ENCODE peak calls at places on chromosomes 3 and 15, in eight cellular contexts. I is OCI-LY7, H is HFF-Myc, U is tibial nerve, K is lung, X is cardiac fibroblast, M is sigmoid colon, J is GM10248. O is an unnamed sample.

GRCh38 chr15:78565951-78566774 is 843 bp downstream of the CHRNA5 start:
- DNase-seq in I (no peak), H (peak; percentile 2), U (peak; percentile 5), K (no peak), X (peak; percentile 13), M (no peak), J (peak; percentile 23), O (peak; percentile 30)

GRCh38 chr3:29871087-29871486 is 590.2 kb downstream of the RBMS3 start:
- DNase-seq in I (no peak), H (no peak), U (no peak), K (no peak), X (peak; percentile 8), M (no peak), J (no peak), O (no peak)

GRCh38 chr3:185549111-185549510 is 3.3 kb downstream of the LIPH start:
- DNase-seq in I (no peak), H (peak; percentile 91), U (peak; percentile 94), K (peak; percentile 72), X (peak; percentile 99), M (no peak), J (no peak), O (no peak)

GRCh38 chr15:96585634-96586386 is 255.3 kb downstream of the NR2F2 start:
- DNase-seq in I (no peak), H (no peak), U (no peak), K (no peak), X (peak; percentile 39), M (no peak), J (no peak), O (no peak)

GRCh38 chr3:128970741-128971048 is 23.2 kb downstream of the CFAP92 start:
- DNase-seq in I (no peak), H (no peak), U (no peak), K (no peak), X (no peak), M (no peak), J (no peak), O (no peak)

GRCh38 chr15:70488002-70488605 is 275.3 kb downstream of the UACA start:
- DNase-seq in I (peak; percentile 66), H (no peak), U (peak; percentile 86), K (peak; percentile 78), X (peak; percentile 82), M (peak; percentile 82), J (peak; percentile 73), O (peak; percentile 76)

GRCh38 chr15:78477295-78477694 is 30.1 kb upstream of the HYKK start:
- DNase-seq in I (no peak), H (no peak), U (no peak), K (no peak), X (no peak), M (no peak), J (no peak), O (no peak)

GRCh38 chr3:107942244-107942643 is 148.6 kb downstream of the CD47 start:
- DNase-seq in I (no peak), H (no peak), U (no peak), K (no peak), X (no peak), M (no peak), J (peak; percentile 13), O (peak; percentile 11)

GRCh38 chr15:27743638-27744037 is 355.5 kb downstream of the OCA2 start:
- DNase-seq in I (no peak), H (no peak), U (no peak), K (peak; percentile 18), X (no peak), M (no peak), J (no peak), O (no peak)

GRCh38 chr3:155229086-155229485 is 64.4 kb downstream of the STRIT1 start:
- DNase-seq in I (no peak), H (no peak), U (no peak), K (no peak), X (no peak), M (no peak), J (no peak), O (no peak)

GRCh38 chr3:13234155-13234505 is 160.9 kb upstream of the IQSEC1 start:
- DNase-seq in I (no peak), H (no peak), U (no peak), K (no peak), X (no peak), M (no peak), J (no peak), O (no peak)

GRCh38 chr3:139657434-139657833 is 20.3 kb downstream of the NMNAT3 start:
- DNase-seq in I (no peak), H (no peak), U (no peak), K (no peak), X (no peak), M (no peak), J (no peak), O (no peak)

GRCh38 chr15:84981711-84982300 is at the start of gene PDE8A:
- DNase-seq in I (peak; percentile 64), H (no peak), U (peak; percentile 16), K (no peak), X (peak; percentile 67), M (peak; percentile 76), J (peak; percentile 61), O (peak; percentile 70)

GRCh38 chr15:83115410-83115809 is 8.0 kb downstream of the TM6SF1 start:
- DNase-seq in I (no peak), H (no peak), U (no peak), K (no peak), X (no peak), M (no peak), J (no peak), O (no peak)

GRCh38 chr3:57961828-57962447 is 46.3 kb upstream of the FLNB start:
- DNase-seq in I (peak; percentile 53), H (no peak), U (no peak), K (no peak), X (peak; percentile 60), M (no peak), J (no peak), O (no peak)

DNA sequence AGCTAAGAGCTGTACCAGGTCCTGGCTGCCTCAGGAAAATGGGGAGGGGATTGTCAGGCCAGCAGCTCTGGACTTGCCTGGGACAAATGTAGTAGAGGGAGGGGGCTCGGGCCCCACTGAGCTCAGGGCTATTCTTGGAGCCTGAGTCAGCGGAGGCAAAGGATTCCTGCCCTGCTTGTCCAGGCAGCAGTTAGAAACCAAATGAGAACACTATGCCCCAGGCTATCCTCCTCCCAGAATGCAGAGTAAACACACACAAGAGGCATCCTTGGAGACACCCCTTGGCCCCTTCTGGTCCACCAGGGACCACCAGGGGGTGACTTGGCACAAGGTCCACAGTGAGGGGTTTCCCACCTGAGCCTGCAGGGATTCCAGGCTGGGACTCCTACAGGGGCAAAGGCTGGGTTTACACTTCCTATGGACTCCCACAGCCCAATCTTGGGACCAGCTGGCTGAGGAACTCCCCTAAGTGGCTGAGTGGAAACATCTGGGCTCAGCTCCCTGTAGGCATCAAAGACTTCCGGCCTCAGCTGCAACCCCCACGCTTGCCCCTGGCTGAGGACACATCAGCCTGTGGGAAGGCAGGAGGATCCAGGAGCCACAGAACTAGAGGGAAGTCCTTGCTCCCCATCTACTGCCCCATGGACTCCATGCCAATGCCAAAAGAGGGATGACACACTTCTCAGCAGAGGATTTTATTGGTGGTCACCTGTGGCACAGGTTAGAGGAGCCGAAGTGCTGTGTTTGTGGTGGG is 3.4 kb upstream of the COL7A1 start:
- DNase-seq in I (no peak), H (peak; percentile 97), U (no peak), K (no peak), X (peak; percentile 92), M (no peak), J (no peak), O (no peak)
- TF ChIP-seq CTCF in I (no peak), H (no peak), U (no peak), K (no peak), X (no peak), M (no peak), J (no peak), O (no peak)

DNA sequence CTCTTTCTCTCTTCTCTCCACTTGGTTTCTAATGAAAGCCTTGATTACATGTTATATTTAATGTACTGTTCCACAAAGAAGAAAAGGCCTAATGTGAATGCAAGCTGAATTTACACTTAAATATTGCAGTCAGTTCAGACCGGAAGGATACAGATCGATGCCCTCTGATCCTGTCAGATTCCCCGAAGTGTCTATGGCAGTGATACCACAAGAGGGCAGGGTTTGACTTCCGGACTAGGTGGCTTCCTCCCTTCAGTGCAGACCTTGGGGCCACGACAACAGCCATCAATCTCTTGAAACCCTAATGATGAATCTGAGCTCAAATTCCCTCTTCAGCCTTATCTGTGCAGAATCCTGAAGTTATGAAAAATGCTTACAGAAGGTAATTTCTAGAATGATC is 29.5 kb downstream of the AGTR1 start:
- DNase-seq in I (peak; percentile 21), H (no peak), U (no peak), K (no peak), X (peak; percentile 8), M (no peak), J (peak; percentile 16), O (peak; percentile 11)
- TF ChIP-seq CTCF in I (peak; percentile 71), H (peak; percentile 60), U (no peak), K (no peak), X (peak; percentile 48), M (no peak), J (peak; percentile 8), O (peak; percentile 31)

DNA sequence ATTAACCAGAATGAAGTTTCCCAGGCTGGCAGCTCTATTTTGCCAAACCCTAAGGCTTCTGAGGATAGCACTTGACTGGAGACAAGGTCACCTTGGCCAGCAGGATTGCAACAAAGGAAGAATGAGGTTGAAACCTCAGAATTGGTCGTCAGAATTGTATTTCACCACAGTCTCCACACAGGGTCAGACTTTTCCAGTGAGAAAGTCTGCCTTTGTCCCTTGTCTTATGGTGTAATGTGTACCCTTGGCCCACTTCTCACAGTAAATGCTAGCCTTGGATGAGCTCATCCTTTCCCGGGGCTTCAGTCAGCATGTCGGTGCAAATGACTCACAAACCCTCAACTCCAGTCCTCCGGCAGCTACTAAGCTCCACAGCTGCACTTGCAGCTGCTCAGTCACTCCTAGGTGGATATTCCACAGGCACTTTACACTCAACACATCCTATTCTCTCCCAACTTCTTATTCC is 19.7 kb downstream of the SSR3 start:
- DNase-seq in I (peak; percentile 7), H (peak; percentile 84), U (peak; percentile 79), K (peak; percentile 62), X (peak; percentile 98), M (peak; percentile 94), J (no peak), O (no peak)
- TF ChIP-seq CTCF in I (no peak), H (peak; percentile 19), U (peak; percentile 23), K (no peak), X (peak; percentile 21), M (no peak), J (peak; percentile 8), O (no peak)

DNA sequence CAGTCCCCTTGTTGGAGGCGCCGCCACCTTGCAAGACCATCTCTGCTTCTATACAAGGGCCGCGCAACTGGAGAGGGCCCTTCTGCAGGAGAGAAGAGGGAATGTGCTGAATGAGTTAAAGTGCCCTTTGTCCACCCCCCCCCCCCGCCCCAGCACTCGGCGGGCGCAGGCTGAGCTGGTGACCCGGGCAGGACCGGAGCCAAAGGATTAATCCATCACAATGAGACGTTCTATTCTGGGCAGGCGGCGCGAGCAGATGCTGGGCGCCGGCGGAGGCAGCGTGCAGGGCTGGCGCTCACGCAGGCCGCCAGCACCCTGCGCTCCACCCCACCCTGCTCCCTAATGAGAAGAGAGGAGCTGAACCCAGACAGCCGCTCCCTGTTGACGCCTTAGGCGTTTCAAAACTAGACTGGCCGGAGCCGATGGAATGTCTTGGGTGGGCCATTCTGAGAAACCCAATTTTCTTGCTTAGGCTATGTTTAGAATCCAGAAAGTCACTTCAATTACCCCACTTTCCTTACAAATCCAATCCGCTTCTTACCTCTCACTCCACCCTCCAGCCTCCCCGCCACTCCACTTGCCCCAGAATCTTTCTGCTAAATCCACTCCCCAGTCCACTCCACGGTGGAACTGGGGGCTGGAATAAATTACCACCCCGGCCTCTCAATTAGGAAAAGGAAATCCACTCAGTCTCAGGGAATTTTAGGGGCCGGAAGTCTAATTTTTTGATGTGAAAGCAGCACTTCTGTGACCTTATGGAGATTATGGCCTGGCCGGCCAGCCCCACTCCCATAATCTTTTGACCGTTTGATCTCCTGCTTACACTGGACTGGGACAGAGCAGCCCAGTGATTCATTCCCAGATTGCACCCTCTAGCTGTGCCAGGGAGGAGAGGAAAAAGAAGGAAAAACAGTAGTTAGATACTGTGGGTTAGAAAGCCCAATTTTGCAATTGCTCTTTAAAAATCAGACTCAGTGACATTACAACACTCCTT is 32.7 kb downstream of the GJD2 start:
- DNase-seq in I (no peak), H (no peak), U (peak; percentile 7), K (no peak), X (peak; percentile 47), M (peak; percentile 63), J (no peak), O (peak; percentile 19)
- TF ChIP-seq CTCF in I (no peak), H (peak; percentile 11), U (peak; percentile 17), K (no peak), X (no peak), M (no peak), J (no peak), O (no peak)

O was measured in GM13976.